ENCODE peak calls at places on chromosomes 16 and 17, in five cellular contexts. Y, Z, S, F and C are unnamed samples.

GRCh38 chr16:19884021-19884485 is 595 bp downstream of the GPRC5B start:
- DNase-seq in Y (no peak), Z (no peak), S (peak; percentile 70), F (no peak), C (no peak)

GRCh38 chr16:20774703-20775362 is 11.0 kb downstream of the ACSM3 start:
- DNase-seq in Y (peak; percentile 9), Z (peak; percentile 67), S (peak; percentile 44), F (peak; percentile 68), C (peak; percentile 58)

GRCh38 chr16:54284319-54284930 is 2.2 kb downstream of the IRX3 start:
- DNase-seq in Y (no peak), Z (no peak), S (peak; percentile 57), F (no peak), C (no peak)

GRCh38 chr17:15112881-15113617 is 152.1 kb downstream of the PMP22 start:
- DNase-seq in Y (no peak), Z (no peak), S (no peak), F (no peak), C (no peak)

GRCh38 chr16:74898667-74899066 is 86.3 kb downstream of the WDR59 start:
- DNase-seq in Y (no peak), Z (no peak), S (no peak), F (no peak), C (no peak)

GRCh38 chr17:66850692-66851091 is 15.8 kb downstream of the CACNG5 start:
- DNase-seq in Y (no peak), Z (no peak), S (no peak), F (no peak), C (no peak)

GRCh38 chr17:56762988-56763387 is 70.7 kb downstream of the C17orf67 start:
- DNase-seq in Y (no peak), Z (no peak), S (no peak), F (no peak), C (no peak)

GRCh38 chr17:69375229-69375628 is 39.3 kb upstream of the MAP2K6 start:
- DNase-seq in Y (no peak), Z (no peak), S (no peak), F (no peak), C (no peak)

GRCh38 chr17:2692781-2693135 is 18.8 kb downstream of the CLUH start:
- DNase-seq in Y (no peak), Z (no peak), S (peak; percentile 27), F (no peak), C (no peak)

GRCh38 chr17:17325816-17326215 is 22.6 kb downstream of the NT5M start:
- DNase-seq in Y (no peak), Z (no peak), S (no peak), F (no peak), C (no peak)

GRCh38 chr16:11349599-11350276 is 4.5 kb downstream of the RMI2 start:
- DNase-seq in Y (no peak), Z (no peak), S (no peak), F (no peak), C (no peak)

DNA sequence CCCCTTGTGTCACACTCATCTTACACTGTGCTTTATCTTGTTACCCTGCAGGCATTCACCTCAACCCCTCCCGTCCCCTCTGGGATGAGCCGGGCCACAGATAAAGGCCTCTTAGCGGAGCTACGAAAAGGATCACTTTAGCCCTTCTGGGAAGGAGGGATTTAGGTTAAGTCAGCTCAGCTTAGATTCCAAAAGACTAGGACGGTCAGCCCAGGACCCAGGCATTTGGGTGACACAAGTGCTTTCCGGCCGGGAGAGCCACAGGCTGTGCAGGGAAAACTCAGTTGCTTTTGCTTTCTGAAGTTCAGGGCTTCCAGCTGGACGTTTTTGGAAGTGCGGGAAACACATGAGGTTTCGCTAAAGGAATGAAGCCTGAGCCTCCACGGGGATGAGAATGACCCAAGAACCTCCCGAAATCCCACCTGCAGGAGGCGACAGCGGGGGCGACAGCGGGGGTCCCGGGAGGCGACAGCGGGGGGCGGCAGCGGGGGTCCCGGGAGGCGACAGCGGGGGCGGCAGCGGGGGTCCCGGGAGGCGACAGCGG is 11.6 kb upstream of the METRNL start:
- DNase-seq in Y (no peak), Z (no peak), S (peak; percentile 61), F (no peak), C (peak; percentile 73)
- TF ChIP-seq ZBTB33 in Y (no peak), Z (no peak), S (no peak), F (no peak), C (no peak)

GRCh38 chr16:22861585-22861984 is 47.6 kb downstream of the HS3ST2 start:
- DNase-seq in Y (no peak), Z (no peak), S (no peak), F (no peak), C (no peak)

GRCh38 chr16:22855231-22855630 is 41.3 kb downstream of the HS3ST2 start:
- DNase-seq in Y (no peak), Z (no peak), S (no peak), F (no peak), C (no peak)

GRCh38 chr16:22857296-22857695 is 43.3 kb downstream of the HS3ST2 start:
- DNase-seq in Y (no peak), Z (no peak), S (no peak), F (no peak), C (no peak)

DNA sequence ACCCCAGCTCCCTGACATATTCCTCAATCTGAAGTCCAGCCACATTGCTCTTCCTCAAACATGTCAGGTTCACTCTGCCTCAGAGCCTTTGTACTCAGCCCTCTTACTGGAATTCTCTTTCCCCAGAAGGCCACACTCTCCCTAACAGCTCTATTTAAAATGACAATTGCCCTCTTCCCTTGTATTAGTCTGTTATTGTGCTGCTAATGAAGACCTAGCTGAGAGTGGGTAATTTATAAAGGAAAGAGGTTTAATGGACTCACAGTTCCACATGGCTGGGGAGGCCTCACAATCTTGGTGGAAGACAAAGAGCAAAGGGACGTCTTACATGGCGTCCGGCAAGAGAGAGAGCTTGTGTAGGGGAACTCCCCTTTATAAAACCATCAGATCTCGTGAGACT is 46.0 kb downstream of the HS3ST2 start:
- DNase-seq in Y (no peak), Z (no peak), S (no peak), F (no peak), C (no peak)
- TF ChIP-seq ZBTB33 in Y (no peak), Z (no peak), S (no peak), F (no peak), C (no peak)

DNA sequence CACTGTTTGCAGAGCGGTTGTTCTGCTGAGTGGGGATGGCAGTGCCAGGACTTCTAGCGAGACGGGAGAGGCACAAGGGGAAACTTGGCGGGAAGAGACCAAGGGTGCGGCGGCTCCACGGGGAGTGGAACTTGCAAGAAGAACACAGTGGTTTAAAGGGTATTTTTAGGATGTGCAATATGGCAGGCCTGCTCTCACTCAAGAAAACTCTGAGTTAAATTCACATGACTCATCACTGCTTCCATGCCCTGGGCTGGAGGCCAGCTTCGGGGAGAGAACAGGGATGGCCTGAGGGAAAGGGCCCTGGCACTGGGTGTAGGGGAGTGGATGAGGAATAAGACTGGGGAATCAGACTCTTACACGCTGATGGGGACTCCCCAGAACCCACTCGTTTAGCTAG is 13.3 kb upstream of the CD300LD start:
- DNase-seq in Y (no peak), Z (no peak), S (no peak), F (no peak), C (no peak)
- TF ChIP-seq ZBTB33 in Y (no peak), Z (no peak), S (no peak), F (no peak), C (no peak)

GRCh38 chr17:45090711-45091110 is 29.6 kb downstream of the NMT1 start:
- DNase-seq in Y (no peak), Z (no peak), S (no peak), F (no peak), C (no peak)
- TF ChIP-seq ZBTB33 in Y (no peak), Z (no peak), S (no peak), F (no peak), C (no peak)